ENCODE peak calls at places on chromosomes 12 and 14, in nine cellular contexts. B, T, Y, D, N, L, V, O and A are unnamed samples.

GRCh38 chr14:36585100-36585499 is 2.7 kb upstream of the NKX2-8 start:
- DNase-seq in T (no peak), V (no peak), Y (no peak), B (no peak), O (no peak), N (no peak), D (no peak), L (no peak), A (no peak)

GRCh38 chr12:13195244-13195643 is 1.3 kb upstream of the EMP1 start:
- DNase-seq in N (no peak), O (no peak), L (peak; percentile 71), T (no peak), V (no peak), D (no peak), B (peak; percentile 27), Y (no peak), A (no peak)

GRCh38 chr14:89576960-89577359 is 159.9 kb upstream of the FOXN3 start:
- DNase-seq in B (no peak), L (no peak), D (no peak), Y (no peak), T (no peak), O (no peak), V (no peak), N (no peak), A (no peak)

GRCh38 chr12:57095440-57095839 is 6.5 kb downstream of the NAB2 start:
- DNase-seq in Y (no peak), V (no peak), N (no peak), L (no peak), D (no peak), B (no peak), O (no peak), T (no peak), A (no peak)

GRCh38 chr14:27506272-27506671 is 908.4 kb upstream of the NOVA1 start:
- DNase-seq in N (no peak), L (no peak), T (no peak), O (no peak), Y (no peak), B (no peak), V (no peak), D (no peak), A (no peak)

GRCh38 chr12:120196363-120196762 is 1.8 kb upstream of the GCN1 start:
- DNase-seq in Y (no peak), B (peak; percentile 32), O (peak; percentile 32), T (no peak), L (no peak), N (no peak), D (no peak), V (no peak), A (no peak)

GRCh38 chr12:124491310-124491709 is 76.1 kb downstream of the NCOR2 start:
- DNase-seq in N (no peak), L (no peak), Y (no peak), T (no peak), B (no peak), O (no peak), D (no peak), V (no peak), A (no peak)

GRCh38 chr14:31992051-31992450 is 85.1 kb upstream of the ARHGAP5 start:
- DNase-seq in V (no peak), N (no peak), Y (no peak), B (peak; percentile 90), O (peak; percentile 99), T (no peak), L (peak; percentile 92), D (no peak), A (no peak)

GRCh38 chr12:89333564-89334252 is 18.6 kb downstream of the DUSP6 start:
- DNase-seq in O (peak; percentile 72), Y (no peak), N (no peak), L (no peak), B (no peak), V (no peak), T (no peak), D (no peak), A (no peak)

GRCh38 chr14:86780461-86780860 is 1212.5 kb downstream of the GALC start:
- DNase-seq in B (no peak), L (no peak), N (no peak), O (no peak), V (no peak), Y (no peak), D (no peak), T (no peak), A (no peak)

GRCh38 chr14:38254565-38255407 is 1.1 kb downstream of the CLEC14A start:
- DNase-seq in V (peak; percentile 16), Y (no peak), N (no peak), L (no peak), T (peak; percentile 60), O (peak; percentile 19), D (no peak), B (no peak), A (no peak)

GRCh38 chr14:91509878-91510170 is 286 bp downstream of the PPP4R3A start:
- DNase-seq in N (no peak), D (no peak), L (no peak), T (no peak), B (no peak), O (no peak), Y (no peak), V (no peak), A (no peak)

GRCh38 chr12:45235087-45236025 is 19.5 kb downstream of the ANO6 start:
- DNase-seq in B (peak; percentile 86), T (peak; percentile 87), Y (peak; percentile 34), D (no peak), O (peak; percentile 61), N (no peak), V (no peak), L (peak; percentile 91), A (no peak)

GRCh38 chr12:84411031-84411430 is 501.6 kb downstream of the SLC6A15 start:
- DNase-seq in B (no peak), T (no peak), O (no peak), D (no peak), V (no peak), Y (no peak), L (no peak), N (no peak), A (no peak)

GRCh38 chr14:87994974-87995373 is 2.0 kb upstream of the GALC start:
- DNase-seq in Y (no peak), V (no peak), O (peak; percentile 34), B (no peak), T (no peak), N (no peak), L (no peak), D (no peak), A (no peak)

GRCh38 chr12:10304161-10304574 is 3.5 kb upstream of the KLRD1 start:
- DNase-seq in D (no peak), N (no peak), O (peak; percentile 97), B (peak; percentile 62), T (no peak), L (peak; percentile 84), Y (no peak), V (no peak), A (no peak)

GRCh38 chr14:50666772-50667490 is 1.2 kb downstream of the SAV1 start:
- DNase-seq in L (peak; percentile 82), V (no peak), D (no peak), T (peak; percentile 59), Y (peak; percentile 28), B (peak; percentile 69), N (no peak), O (peak; percentile 84), A (no peak)

GRCh38 chr14:37428954-37429353 is 166.1 kb downstream of the FOXA1 start:
- DNase-seq in L (peak; percentile 59), B (no peak), N (no peak), V (no peak), T (no peak), D (no peak), O (no peak), Y (no peak), A (no peak)

GRCh38 chr12:5102261-5102789 is 58.6 kb downstream of the KCNA5 start:
- DNase-seq in N (no peak), V (no peak), Y (no peak), T (no peak), B (no peak), D (no peak), O (peak; percentile 28), L (no peak), A (no peak)

DNA sequence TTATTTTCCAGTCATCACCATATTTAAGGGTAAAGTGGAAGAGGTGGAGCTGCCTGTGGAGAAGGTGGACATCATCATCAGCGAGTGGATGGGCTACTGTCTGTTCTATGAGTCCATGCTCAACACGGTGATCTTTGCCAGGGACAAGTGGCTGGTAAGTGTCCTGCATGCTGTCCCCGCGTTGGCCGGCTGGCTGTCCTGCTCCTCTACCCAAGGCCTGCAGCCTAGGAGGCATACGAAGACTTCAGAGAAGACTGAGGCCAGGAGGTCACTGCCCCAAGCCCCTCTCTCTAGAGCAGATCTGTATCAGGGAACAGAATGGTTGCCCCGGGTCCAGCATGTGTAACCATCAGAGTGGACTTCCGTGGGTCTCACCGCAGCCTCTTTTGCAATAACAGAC is 77.7 kb downstream of the PRMT8 start:
- DNase-seq in Y (no peak), V (no peak), N (no peak), O (no peak), B (no peak), D (no peak), L (no peak), T (no peak), A (no peak)
- TF ChIP-seq CTCF in Y (no peak), V (no peak), N (no peak), O (no peak), B (no peak), D (no peak), L (no peak), T (no peak), A (no peak)

DNA sequence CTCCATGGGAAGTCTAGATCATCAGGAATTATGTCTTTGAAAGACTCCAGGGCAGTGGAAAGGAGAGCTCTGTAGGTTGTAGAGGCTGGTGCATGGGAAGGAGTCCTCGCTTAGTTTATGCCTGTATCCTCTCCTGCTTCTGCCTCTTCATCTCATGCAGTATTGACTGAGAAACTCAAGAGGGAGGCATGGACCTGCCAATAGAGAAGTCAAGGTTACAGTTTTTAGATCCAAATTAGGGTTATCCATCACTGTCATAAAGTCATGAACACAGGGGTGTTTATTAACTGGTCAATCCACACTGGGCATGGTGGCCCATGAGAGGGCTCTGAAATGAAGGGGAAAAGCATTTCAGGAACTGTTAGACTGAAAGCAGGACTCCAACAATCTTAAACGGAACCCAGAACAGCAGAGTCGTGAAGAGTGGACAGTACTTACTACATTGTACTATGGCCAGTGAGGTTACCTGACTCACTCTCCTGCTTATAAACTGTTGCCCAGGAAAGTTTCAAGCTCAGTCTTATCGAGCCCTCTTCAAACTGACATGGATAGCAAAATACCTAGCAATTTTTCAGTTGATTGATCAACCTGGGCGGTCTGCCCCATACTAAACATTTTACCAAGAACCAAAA is 30.1 kb upstream of the DHRS7 start:
- DNase-seq in B (no peak), Y (no peak), N (no peak), V (no peak), T (no peak), O (no peak), L (no peak), D (no peak), A (no peak)
- TF ChIP-seq CTCF in B (no peak), Y (no peak), N (no peak), V (peak; percentile 54), T (no peak), O (no peak), L (peak; percentile 49), D (no peak), A (peak; percentile 49)

GRCh38 chr12:27778206-27778605 is 1.8 kb upstream of the KLHL42 start:
- DNase-seq in T (no peak), N (no peak), B (no peak), O (no peak), Y (no peak), D (no peak), V (no peak), L (no peak), A (no peak)
- TF ChIP-seq CTCF in T (no peak), N (no peak), B (no peak), O (no peak), Y (no peak), D (no peak), V (no peak), L (no peak), A (no peak)

GRCh38 chr12:112261559-112261958 is 120.7 kb downstream of the HECTD4 start:
- DNase-seq in B (peak; percentile 6), Y (peak; percentile 11), V (no peak), D (no peak), O (peak; percentile 3), T (no peak), L (peak; percentile 52), N (no peak), A (no peak)
- TF ChIP-seq CTCF in B (no peak), Y (peak; percentile 10), V (peak; percentile 35), D (no peak), O (peak; percentile 45), T (peak; percentile 19), L (peak; percentile 59), N (peak; percentile 43), A (peak; percentile 19)